ENCODE peak calls at places on chromosome 7, in five cellular contexts. X, P, V, O and T are unnamed samples.

GRCh38 chr7:100095289-100095688 is 5.9 kb downstream of the MCM7 start:
- DNase-seq in X (no peak), P (no peak), V (no peak), O (no peak), T (no peak)

GRCh38 chr7:155804431-155804831 is 7.8 kb downstream of the SHH start:
- DNase-seq in X (no peak), P (no peak), V (no peak), O (no peak), T (no peak)

GRCh38 chr7:32093415-32094408 is 23.5 kb upstream of the PDE1C start:
- DNase-seq in X (no peak), P (no peak), V (peak; percentile 82), O (no peak), T (no peak)

GRCh38 chr7:106476751-106477150 is 184.2 kb downstream of the CCDC71L start:
- DNase-seq in X (no peak), P (no peak), V (no peak), O (no peak), T (no peak)

GRCh38 chr7:44622342-44623151 is 16.1 kb downstream of the OGDH start:
- DNase-seq in X (no peak), P (no peak), V (peak; percentile 59), O (no peak), T (no peak)

GRCh38 chr7:99041526-99041925 is 102.4 kb downstream of the SMURF1 start:
- DNase-seq in X (no peak), P (no peak), V (no peak), O (no peak), T (no peak)

GRCh38 chr7:135386181-135386580 is 123.7 kb downstream of the CNOT4 start:
- DNase-seq in X (no peak), P (no peak), V (peak; percentile 17), O (peak; percentile 6), T (no peak)

GRCh38 chr7:68409851-68410250 is 1188.4 kb upstream of the AUTS2 start:
- DNase-seq in X (no peak), P (no peak), V (no peak), O (no peak), T (no peak)

GRCh38 chr7:134827889-134828288 is 48.5 kb downstream of the CALD1 start:
- DNase-seq in X (no peak), P (no peak), V (peak; percentile 84), O (no peak), T (no peak)

GRCh38 chr7:92904292-92905131 is 68.1 kb upstream of the CDK6 start:
- DNase-seq in X (peak; percentile 64), P (peak; percentile 88), V (peak; percentile 97), O (peak; percentile 56), T (peak; percentile 93)

GRCh38 chr7:24115661-24116060 is 168.3 kb upstream of the NPY start:
- DNase-seq in X (no peak), P (no peak), V (no peak), O (no peak), T (no peak)

DNA sequence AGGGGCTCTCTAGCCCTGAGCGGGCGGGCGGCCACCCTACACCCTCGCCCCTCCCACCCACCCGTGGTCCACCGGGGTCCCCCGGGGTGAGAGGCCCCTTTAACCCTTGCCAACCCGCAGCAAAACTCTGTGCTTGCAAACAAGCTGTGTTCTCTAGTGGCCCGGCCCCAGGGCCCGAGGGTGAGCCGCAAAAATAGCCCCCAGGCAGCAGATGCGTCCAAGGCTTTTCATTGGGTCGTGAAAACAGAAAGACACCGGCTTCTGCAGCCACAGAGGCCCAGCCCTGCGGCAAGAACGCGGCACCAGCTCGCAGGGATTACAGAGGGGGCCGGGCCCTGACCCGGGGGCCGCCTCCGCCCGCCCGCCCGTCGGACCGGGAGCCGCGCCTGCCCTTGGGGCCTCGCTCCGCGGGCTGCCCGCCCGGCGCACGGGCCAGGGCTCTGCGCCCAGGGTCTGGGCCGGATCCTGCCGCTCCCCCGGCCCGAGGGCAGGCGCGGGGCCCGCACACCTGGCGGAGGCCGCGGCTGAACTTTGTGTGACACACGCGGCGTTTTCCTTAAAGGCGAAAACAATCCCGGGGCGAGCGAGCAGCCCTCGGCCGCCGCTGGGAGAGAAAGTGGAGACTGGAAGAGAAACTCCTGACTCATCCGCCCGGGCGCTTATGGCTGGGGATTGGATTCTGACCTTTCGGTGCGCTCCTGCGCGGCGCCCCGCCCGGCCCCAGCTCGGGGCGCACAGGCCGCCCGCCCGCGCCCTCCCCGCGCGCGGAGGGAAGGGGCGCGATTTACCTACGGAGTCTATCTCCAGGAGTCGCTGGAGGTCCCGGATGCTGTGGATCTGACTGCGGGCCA is 2.8 kb downstream of the PDGFA start:
- DNase-seq in X (no peak), P (no peak), V (peak; percentile 80), O (peak; percentile 51), T (no peak)
- H3K4me1 ChIP-seq in X (peaks cover 42% of the 10 kb centered on the region), P (peaks cover 15% of the 10 kb centered on the region), V (peaks cover 6% of the 10 kb centered on the region), O (peaks cover 37% of the 10 kb centered on the region), T (peaks cover 39% of the 10 kb centered on the region)

DNA sequence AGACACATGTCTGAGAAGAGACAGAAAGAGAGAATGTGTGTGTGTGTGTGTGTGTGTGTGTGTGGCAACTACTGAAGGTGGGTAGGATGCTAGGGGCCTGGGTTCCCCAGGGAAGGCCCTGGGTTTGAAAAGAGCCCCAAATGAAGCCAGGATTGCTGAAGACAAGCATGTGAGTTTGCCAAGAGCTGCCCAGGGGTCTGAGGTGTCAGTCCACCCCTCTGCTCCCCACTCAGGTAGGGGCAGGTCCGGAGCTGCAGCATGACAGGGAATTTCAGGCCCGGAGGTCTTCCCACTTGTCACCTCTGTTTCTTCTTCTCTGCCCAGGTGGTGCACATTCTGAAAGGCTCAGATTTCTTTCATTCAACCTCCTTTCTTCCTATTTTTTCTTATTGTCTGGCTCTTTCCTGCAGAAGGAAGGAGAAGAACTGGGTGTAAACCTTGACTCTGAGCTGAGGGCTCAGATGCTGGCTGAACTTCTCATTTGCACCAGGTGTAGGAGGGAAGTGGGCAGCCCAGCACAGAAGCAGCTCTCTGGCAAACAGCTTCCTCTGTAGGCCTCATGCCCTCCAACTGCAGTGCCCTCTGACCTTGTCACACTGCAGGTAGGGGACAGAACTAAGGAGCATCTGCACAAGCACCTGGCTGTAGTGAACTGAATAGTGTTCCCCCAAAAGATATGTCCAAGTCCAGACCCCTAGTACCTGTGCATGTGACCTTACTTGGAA is 79.6 kb upstream of the LRRC4 start:
- DNase-seq in X (no peak), P (no peak), V (no peak), O (no peak), T (no peak)
- H3K4me1 ChIP-seq in X (peaks cover 26% of the 10 kb centered on the region), P (no peaks in the 10 kb centered on the region), V (no peaks in the 10 kb centered on the region), O (peaks cover 6% of the 10 kb centered on the region), T (peaks cover 8% of the 10 kb centered on the region)

DNA sequence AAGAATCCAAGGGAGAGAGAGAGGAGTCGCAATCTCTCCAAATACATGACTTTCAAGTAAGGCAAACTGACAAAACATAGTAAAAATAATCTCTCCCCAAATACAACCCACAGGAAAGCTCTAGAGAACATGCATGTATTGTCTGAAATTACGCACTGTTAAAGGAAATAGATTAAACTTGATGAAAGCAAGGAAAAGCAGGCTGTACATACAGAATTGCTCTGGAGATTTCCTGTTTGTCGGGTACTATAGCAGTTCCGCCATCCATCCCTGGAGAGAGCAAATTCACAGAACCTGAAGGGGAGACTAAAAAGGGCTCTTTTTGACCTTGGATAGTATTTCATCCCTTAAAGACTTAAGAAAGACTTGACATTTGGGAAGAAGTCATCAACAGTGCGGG is 170.2 kb upstream of the BET1 start:
- DNase-seq in X (no peak), P (no peak), V (no peak), O (peak; percentile 68), T (no peak)
- H3K4me1 ChIP-seq in X (no peaks in the 10 kb centered on the region), P (no peaks in the 10 kb centered on the region), V (no peaks in the 10 kb centered on the region), O (peaks cover 49% of the 10 kb centered on the region), T (peaks cover 3% of the 10 kb centered on the region)

GRCh38 chr7:142812437-142813215 is 41.9 kb downstream of the PRSS2 start:
- DNase-seq in X (no peak), P (no peak), V (no peak), O (no peak), T (no peak)
- H3K4me1 ChIP-seq in X (peaks cover 61% of the 10 kb centered on the region), P (no peaks in the 10 kb centered on the region), V (no peaks in the 10 kb centered on the region), O (peaks cover 36% of the 10 kb centered on the region), T (no peaks in the 10 kb centered on the region)

GRCh38 chr7:5635461-5636445 is 145.7 kb downstream of the RNF216 start:
- DNase-seq in X (no peak), P (no peak), V (no peak), O (peak; percentile 26), T (no peak)
- H3K4me1 ChIP-seq in X (peaks cover 10% of the 10 kb centered on the region), P (no peaks in the 10 kb centered on the region), V (peaks cover 40% of the 10 kb centered on the region), O (peaks cover 38% of the 10 kb centered on the region), T (peaks cover 3% of the 10 kb centered on the region)

DNA sequence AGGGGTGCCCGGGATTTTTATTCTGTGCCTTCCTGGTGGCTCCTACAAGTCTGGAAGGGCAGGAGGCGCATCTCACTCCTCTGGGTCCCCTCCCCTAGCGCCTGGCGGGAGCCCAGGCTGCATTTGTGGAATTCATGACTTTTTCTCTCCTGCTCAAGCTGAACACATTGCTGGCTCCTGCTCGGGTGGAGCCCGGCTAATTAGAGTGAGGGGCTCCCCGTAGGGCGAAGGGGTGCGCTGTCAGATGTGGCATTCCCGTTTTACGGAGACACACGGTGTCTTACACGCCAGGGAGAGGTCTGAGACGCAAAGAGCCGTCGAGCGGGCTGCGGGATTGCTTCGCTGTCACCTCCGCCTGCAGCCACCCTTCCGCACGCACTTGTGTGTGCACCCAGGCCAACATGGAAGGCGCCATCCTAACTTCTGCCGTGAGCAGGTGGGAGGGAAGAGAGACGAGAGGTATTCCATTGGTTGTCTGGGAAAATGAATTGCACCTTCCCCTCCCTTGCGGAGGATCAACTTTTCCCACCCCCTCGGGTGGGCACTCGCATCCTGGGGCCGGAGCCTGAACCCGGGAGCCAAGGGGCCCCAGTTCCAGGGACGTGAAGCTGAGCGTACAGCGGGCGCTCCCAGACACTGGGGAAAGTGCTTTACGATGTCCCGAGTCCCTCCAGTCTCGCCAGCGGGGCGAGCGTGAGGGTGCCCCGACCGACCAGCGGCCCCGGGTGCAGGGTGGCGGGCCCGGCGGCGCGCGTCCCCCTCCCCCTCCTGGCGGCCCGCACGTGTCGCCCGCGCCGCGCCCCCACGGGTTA is 1.2 kb upstream of the IKZF1 start:
- DNase-seq in X (no peak), P (no peak), V (no peak), O (no peak), T (no peak)
- H3K4me1 ChIP-seq in X (peaks cover 16% of the 10 kb centered on the region), P (no peaks in the 10 kb centered on the region), V (no peaks in the 10 kb centered on the region), O (no peaks in the 10 kb centered on the region), T (no peaks in the 10 kb centered on the region)

GRCh38 chr7:13414181-13414580 is 575.3 kb downstream of the ETV1 start:
- DNase-seq in X (no peak), P (no peak), V (no peak), O (no peak), T (no peak)
- H3K4me1 ChIP-seq in X (no peaks in the 10 kb centered on the region), P (no peaks in the 10 kb centered on the region), V (no peaks in the 10 kb centered on the region), O (no peaks in the 10 kb centered on the region), T (no peaks in the 10 kb centered on the region)

GRCh38 chr7:42192851-42193456 is 44.1 kb downstream of the GLI3 start:
- DNase-seq in X (no peak), P (no peak), V (peak; percentile 38), O (peak; percentile 15), T (no peak)
- H3K4me1 ChIP-seq in X (no peaks in the 10 kb centered on the region), P (no peaks in the 10 kb centered on the region), V (peaks cover 14% of the 10 kb centered on the region), O (peaks cover 18% of the 10 kb centered on the region), T (peaks cover 58% of the 10 kb centered on the region)